ENCODE peak calls at places on chromosomes 1 and 21, in four cellular contexts. One of them, this sample, is unnamed.

GRCh38 chr1:230827081-230827681 is 41.1 kb downstream of the C1orf198 start:
- DNase-seq in GM12878: no peak
- DNase-seq in prostate gland: no peak
- DNase-seq in stomach: no peak
- DNase-seq in this sample: peak; percentile 92

GRCh38 chr21:42146821-42147220 is 72.1 kb upstream of the ABCG1 start:
- DNase-seq in GM12878: no peak
- DNase-seq in prostate gland: no peak
- DNase-seq in stomach: no peak
- DNase-seq in this sample: no peak

GRCh38 chr21:45415188-45415942 is 10.4 kb downstream of the COL18A1 start:
- DNase-seq in stomach: no peak
- DNase-seq in GM12878: no peak
- DNase-seq in prostate gland: no peak
- DNase-seq in this sample: no peak

GRCh38 chr21:45818276-45818903 is 163.2 kb upstream of the COL6A1 start:
- DNase-seq in GM12878: no peak
- DNase-seq in prostate gland: no peak
- DNase-seq in stomach: no peak
- DNase-seq in this sample: no peak

GRCh38 chr1:32782086-32782485 is 35.1 kb downstream of the YARS1 start:
- DNase-seq in prostate gland: no peak
- DNase-seq in GM12878: no peak
- DNase-seq in stomach: no peak
- DNase-seq in this sample: no peak

GRCh38 chr21:42236693-42237092 is 17.8 kb downstream of the ABCG1 start:
- DNase-seq in prostate gland: no peak
- DNase-seq in GM12878: no peak
- DNase-seq in stomach: no peak
- DNase-seq in this sample: no peak

GRCh38 chr1:221740260-221740830 is 1.5 kb downstream of the DUSP10 start:
- DNase-seq in stomach: no peak
- DNase-seq in prostate gland: no peak
- DNase-seq in GM12878: no peak
- DNase-seq in this sample: peak; percentile 77

GRCh38 chr1:231418101-231418740 is 3.9 kb downstream of the EGLN1 start:
- DNase-seq in GM12878: no peak
- DNase-seq in stomach: no peak
- DNase-seq in prostate gland: no peak
- DNase-seq in this sample: no peak

GRCh38 chr1:225765982-225766674 is 11.5 kb upstream of the SRP9 start:
- DNase-seq in prostate gland: peak; percentile 46
- DNase-seq in stomach: peak; percentile 30
- DNase-seq in GM12878: no peak
- DNase-seq in this sample: no peak

GRCh38 chr1:57019240-57019805 is 53.5 kb upstream of the C8B start:
- DNase-seq in prostate gland: no peak
- DNase-seq in stomach: no peak
- DNase-seq in GM12878: no peak
- DNase-seq in this sample: no peak

DNA sequence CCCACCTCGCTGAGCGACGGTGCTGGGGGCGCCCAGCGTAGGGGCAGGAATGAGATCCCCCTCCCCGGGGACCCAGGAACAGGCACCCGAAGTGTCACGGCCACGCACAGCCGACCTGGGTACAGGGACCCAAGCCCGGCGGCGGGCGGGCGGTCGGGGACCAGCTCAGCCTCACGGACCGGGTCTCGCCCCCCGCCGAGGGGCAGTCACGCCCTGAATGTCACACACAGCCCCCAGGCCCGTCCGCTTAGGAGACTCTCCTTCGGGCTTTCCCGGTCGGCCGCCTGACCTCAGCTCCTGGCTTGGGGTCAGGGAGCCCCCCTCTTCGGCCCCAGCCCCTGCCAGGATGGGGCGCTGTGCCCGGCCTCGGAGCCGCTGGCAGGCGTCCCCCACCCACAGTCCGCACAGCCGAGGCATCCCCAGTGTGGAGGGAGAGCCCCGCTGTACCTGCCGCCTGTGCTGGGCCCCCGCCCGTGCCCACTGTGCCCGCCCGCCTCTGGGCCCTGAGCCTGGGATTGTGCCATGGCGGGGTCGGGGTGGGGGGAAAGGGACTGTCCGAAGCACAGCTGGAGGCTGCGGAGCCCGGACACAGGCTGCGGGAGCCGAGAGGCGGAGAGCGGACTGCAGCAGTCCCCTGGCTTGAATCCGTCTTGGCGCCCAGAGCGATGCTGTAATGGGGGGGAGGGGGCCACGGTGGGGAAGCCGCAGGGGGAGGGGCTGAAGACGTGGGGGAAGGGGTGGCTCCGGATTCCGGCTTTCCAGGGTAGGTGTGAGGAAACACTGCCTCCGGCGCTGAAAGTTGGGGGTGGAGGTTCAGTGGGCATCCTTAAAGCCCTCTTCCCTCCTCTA is 627 bp upstream of the DLGAP3 start:
- DNase-seq in stomach: no peak
- DNase-seq in prostate gland: no peak
- DNase-seq in GM12878: no peak
- DNase-seq in this sample: peak; percentile 55
- H3K4me3 ChIP-seq in stomach: peak overlapping the region; percentile 61
- H3K4me3 ChIP-seq in prostate gland: peak overlapping the region; percentile 19
- H3K4me3 ChIP-seq in GM12878: no peak overlapping the region
- H3K4me3 ChIP-seq in this sample: peak overlapping the region; percentile 61

DNA sequence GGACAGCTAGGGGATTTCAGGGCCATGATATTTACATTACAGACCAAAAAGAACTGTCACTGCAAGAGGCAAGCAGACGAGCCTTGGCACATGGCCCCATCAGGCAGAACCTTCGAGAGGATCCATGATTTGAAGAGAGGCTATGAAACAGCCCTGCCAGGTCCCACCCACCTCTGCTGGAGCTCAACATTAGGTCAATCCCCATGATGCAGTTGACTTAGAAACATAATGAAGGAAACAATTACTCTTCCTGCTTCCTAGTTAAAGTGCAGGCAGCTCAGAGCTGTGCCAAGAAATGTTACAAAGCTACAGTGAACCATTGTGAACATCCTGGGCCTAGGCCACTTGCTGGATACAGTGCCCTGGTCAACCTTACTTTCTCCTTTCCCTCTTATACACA is 41.7 kb upstream of the PTCH2 start:
- DNase-seq in prostate gland: no peak
- DNase-seq in GM12878: no peak
- DNase-seq in stomach: no peak
- DNase-seq in this sample: peak; percentile 89
- H3K27ac ChIP-seq in prostate gland: no peak overlapping the region
- H3K27ac ChIP-seq in GM12878: no peak overlapping the region
- H3K27ac ChIP-seq in stomach: peak overlapping the region; percentile 50
- H3K27ac ChIP-seq in this sample: peak overlapping the region; percentile 32

DNA sequence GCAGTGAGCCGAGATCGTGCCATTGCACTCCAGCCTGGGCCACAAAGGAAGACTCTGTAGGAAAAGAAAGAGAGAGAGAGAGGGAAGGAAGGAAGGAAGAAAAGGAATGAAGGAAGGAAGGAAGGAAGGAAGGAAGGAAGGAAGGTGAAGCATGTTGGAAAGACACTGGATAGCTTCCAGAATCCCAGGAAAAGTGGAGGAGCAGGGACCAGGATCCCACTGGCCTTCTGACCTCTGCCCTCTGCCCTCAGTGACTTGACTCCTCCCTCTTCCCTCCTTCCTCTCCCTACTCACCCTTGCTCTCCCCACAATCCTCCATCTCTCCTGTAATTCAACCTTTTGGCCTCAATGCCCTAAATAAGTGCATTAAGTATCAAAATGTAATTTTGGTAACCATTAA is 4.1 kb upstream of the UTS2 start:
- DNase-seq in GM12878: no peak
- DNase-seq in prostate gland: no peak
- DNase-seq in stomach: no peak
- DNase-seq in this sample: peak; percentile 10
- TF ChIP-seq POLR2AphosphoS5 in GM12878: no peak
- TF ChIP-seq POLR2AphosphoS5 in prostate gland: no peak
- TF ChIP-seq POLR2AphosphoS5 in stomach: no peak
- TF ChIP-seq POLR2AphosphoS5 in this sample: no peak

GRCh38 chr1:201020647-201021332 is 2.7 kb downstream of the KIF21B start:
- DNase-seq in GM12878: no peak
- DNase-seq in stomach: no peak
- DNase-seq in prostate gland: no peak
- DNase-seq in this sample: no peak

GRCh38 chr1:201021333-201022177 is 2.0 kb downstream of the KIF21B start:
- DNase-seq in stomach: no peak
- DNase-seq in GM12878: no peak
- DNase-seq in prostate gland: no peak
- DNase-seq in this sample: no peak

GRCh38 chr1:201022824-201023516 is 544 bp downstream of the KIF21B start:
- DNase-seq in stomach: no peak
- DNase-seq in prostate gland: no peak
- DNase-seq in GM12878: no peak
- DNase-seq in this sample: no peak

GRCh38 chr1:201023517-201023902 is at the start of gene KIF21B:
- DNase-seq in GM12878: no peak
- DNase-seq in prostate gland: peak; percentile 63
- DNase-seq in stomach: peak; percentile 88
- DNase-seq in this sample: peak; percentile 94

GRCh38 chr1:201022178-201022823 is 1.2 kb downstream of the KIF21B start:
- DNase-seq in prostate gland: no peak
- DNase-seq in GM12878: no peak
- DNase-seq in stomach: no peak
- DNase-seq in this sample: no peak
- H3K4me3 ChIP-seq in prostate gland: no peak overlapping the region
- H3K4me3 ChIP-seq in GM12878: peak overlapping the region; percentile 93
- H3K4me3 ChIP-seq in stomach: peak overlapping the region; percentile 66
- H3K4me3 ChIP-seq in this sample: peak overlapping the region; percentile 63

GRCh38 chr1:30742300-30742962 is 15.1 kb downstream of the LAPTM5 start:
- DNase-seq in GM12878: no peak
- DNase-seq in prostate gland: no peak
- DNase-seq in stomach: no peak
- DNase-seq in this sample: no peak
- H3K27ac ChIP-seq in GM12878: peak overlapping the region; percentile 93
- H3K27ac ChIP-seq in prostate gland: no peak overlapping the region
- H3K27ac ChIP-seq in stomach: no peak overlapping the region
- H3K27ac ChIP-seq in this sample: no peak overlapping the region

GRCh38 chr1:83998599-83999315 is at the start of gene TTLL7:
- DNase-seq in stomach: peak; percentile 79
- DNase-seq in GM12878: no peak
- DNase-seq in prostate gland: peak; percentile 72
- DNase-seq in this sample: peak; percentile 93
- TF ChIP-seq POLR2AphosphoS5 in stomach: peak; percentile 71
- TF ChIP-seq POLR2AphosphoS5 in GM12878: no peak
- TF ChIP-seq POLR2AphosphoS5 in prostate gland: peak; percentile 20
- TF ChIP-seq POLR2AphosphoS5 in this sample: peak; percentile 86

DNA sequence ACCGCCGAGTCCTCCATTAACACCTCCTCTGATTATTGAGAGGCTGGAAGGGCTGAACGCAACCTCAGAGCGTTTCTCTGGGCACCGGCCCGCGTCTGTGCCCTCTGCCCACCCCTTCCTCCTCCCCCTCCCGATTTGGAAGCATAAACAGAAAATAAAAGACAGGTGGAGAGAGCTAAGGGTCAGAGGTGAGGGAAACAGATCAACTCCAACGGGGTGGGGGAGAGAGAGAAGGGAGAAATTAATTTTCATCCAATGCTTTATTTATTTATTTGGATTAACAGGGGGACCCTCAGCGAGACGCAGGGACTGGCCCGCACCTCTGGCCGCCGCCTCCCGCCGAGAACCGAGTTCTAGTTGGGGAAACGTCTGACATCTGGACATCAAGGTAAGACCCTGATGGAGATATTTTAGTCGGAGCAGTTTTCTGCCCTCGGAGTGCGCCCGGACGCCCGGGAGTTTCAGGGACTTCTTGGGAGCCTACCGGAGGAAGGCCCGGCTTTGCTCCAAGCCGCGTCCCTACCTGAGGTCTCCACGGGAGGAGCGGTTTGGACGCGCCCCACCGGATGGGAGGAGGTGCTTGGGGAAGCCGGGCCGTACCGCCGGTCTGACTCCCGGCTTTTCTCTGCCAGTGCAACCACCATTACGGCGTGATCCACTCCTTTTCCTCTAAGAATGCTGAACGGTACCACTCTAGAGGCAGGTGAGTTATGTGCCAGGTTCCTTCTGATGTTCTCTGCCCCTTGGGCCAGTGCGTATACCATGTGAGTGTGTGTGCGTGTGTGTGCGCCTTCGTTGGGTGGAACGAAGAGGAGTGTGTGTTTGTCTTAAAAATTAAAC is 5.1 kb upstream of the LHX9 start:
- DNase-seq in stomach: no peak
- DNase-seq in GM12878: no peak
- DNase-seq in prostate gland: no peak
- DNase-seq in this sample: no peak
- H3K4me3 ChIP-seq in stomach: peak overlapping the region; percentile 39
- H3K4me3 ChIP-seq in GM12878: no peak overlapping the region
- H3K4me3 ChIP-seq in prostate gland: no peak overlapping the region
- H3K4me3 ChIP-seq in this sample: peak overlapping the region; percentile 35

DNA sequence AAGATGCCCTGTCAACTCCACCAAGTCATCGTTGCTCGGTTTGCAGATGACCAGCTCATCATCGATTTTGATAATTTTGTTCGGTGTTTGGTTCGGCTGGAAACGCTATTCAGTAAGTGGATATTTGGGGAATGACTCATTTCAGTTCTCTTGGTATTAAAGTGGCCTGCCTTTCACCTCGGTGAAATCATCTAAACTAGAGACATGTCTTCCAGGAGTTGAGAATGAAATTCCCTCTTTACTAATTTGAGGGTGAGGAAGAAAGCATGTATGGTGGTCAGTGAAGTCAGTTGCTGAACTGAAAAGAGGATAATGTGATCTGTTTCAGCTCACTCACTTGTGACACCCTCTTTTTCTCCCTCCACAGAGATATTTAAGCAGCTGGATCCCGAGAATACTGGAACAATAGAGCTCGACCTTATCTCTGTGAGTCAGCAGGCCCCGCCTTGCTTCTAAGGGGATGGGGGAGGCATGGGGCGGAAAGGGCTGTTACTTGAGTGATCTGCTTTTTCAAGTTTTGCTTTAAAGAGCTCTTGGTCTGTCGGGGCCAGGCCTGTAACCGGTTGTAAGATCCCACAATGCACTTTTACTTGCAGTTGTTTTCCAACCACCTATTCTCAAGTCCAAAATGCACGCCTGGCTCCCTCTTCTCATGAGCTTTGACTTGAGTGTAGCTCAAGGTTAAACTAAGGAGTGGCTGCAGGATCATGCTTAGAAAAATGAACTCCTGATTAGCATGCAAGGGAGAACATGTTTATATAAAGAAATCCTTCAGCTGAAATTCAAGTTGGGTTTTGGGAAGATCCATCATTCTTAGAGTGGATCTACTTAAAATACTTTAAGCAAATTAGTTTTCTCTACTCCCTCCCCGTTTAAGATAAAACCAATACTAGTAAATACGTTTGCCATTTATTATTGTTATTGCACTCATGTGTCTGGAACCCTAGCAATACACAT is 59.8 kb downstream of the CAPN2 start:
- DNase-seq in prostate gland: no peak
- DNase-seq in GM12878: no peak
- DNase-seq in stomach: no peak
- DNase-seq in this sample: no peak
- H3K27ac ChIP-seq in prostate gland: peak overlapping the region; percentile 35
- H3K27ac ChIP-seq in GM12878: no peak overlapping the region
- H3K27ac ChIP-seq in stomach: peak overlapping the region; percentile 72
- H3K27ac ChIP-seq in this sample: peak overlapping the region; percentile 71

GRCh38 chr1:31617917-31618746 is 643 bp downstream of the HCRTR1 start:
- DNase-seq in stomach: peak; percentile 52
- DNase-seq in GM12878: no peak
- DNase-seq in prostate gland: no peak
- DNase-seq in this sample: no peak
- TF ChIP-seq POLR2AphosphoS5 in stomach: no peak
- TF ChIP-seq POLR2AphosphoS5 in GM12878: no peak
- TF ChIP-seq POLR2AphosphoS5 in prostate gland: no peak
- TF ChIP-seq POLR2AphosphoS5 in this sample: no peak

GRCh38 chr21:16533692-16534407 is 804.1 kb downstream of the USP25 start:
- DNase-seq in prostate gland: no peak
- DNase-seq in stomach: no peak
- DNase-seq in GM12878: no peak
- DNase-seq in this sample: no peak
- H3K4me3 ChIP-seq in prostate gland: peak overlapping the region; percentile 16
- H3K4me3 ChIP-seq in stomach: peak overlapping the region; percentile 35
- H3K4me3 ChIP-seq in GM12878: no peak overlapping the region
- H3K4me3 ChIP-seq in this sample: peak overlapping the region; percentile 46

This sample was measured in esophagus muscularis mucosa.